ENCODE peak calls at places on chromosomes 16 and 17, in six cellular contexts. N is left ventricle myocardium inferior, V is IMR-90, S is neural progenitor cell, Z is A549, C is AG09319. E is an unnamed sample.

GRCh38 chr16:88681084-88681680 is 5.1 kb downstream of the SNAI3 start:
- DNase-seq in S (peak), N (no peak), C (no peak), Z (peak), V (no peak), E (no peak)

GRCh38 chr17:6303664-6304063 is 131.3 kb downstream of the AIPL1 start:
- DNase-seq in Z (peak), C (no peak), V (no peak), S (peak), N (peak), E (no peak)

GRCh38 chr16:31085873-31086628 is 2.7 kb downstream of the PRSS53 start:
- DNase-seq in N (no peak), C (no peak), S (no peak), V (no peak), Z (no peak), E (no peak)

GRCh38 chr17:40922239-40922638 is 15.2 kb downstream of the KRT23 start:
- DNase-seq in V (peak), Z (peak), C (peak), N (no peak), S (no peak), E (no peak)

GRCh38 chr16:73020409-73020884 is 27.5 kb downstream of the ZFHX3 start:
- DNase-seq in S (no peak), Z (peak), N (peak), C (peak), V (peak), E (no peak)

GRCh38 chr17:15284537-15284936 is 19.4 kb upstream of the PMP22 start:
- DNase-seq in S (no peak), V (no peak), N (no peak), C (no peak), Z (no peak), E (no peak)

GRCh38 chr16:27264151-27264550 is 4.4 kb downstream of the NSMCE1 start:
- DNase-seq in C (no peak), V (peak), N (no peak), Z (no peak), S (no peak), E (no peak)

GRCh38 chr17:4591529-4591928 is 7.2 kb downstream of the SMTNL2 start:
- DNase-seq in N (no peak), V (peak), C (no peak), S (no peak), Z (peak), E (no peak)

GRCh38 chr17:42655528-42655927 is 3.6 kb upstream of the TUBG2 start:
- DNase-seq in N (no peak), Z (no peak), V (peak), S (no peak), C (no peak), E (no peak)

GRCh38 chr17:16516594-16517018 is 24.6 kb upstream of the LRRC75A start:
- DNase-seq in S (peak), N (no peak), V (peak), C (no peak), Z (peak), E (peak)

GRCh38 chr17:44220211-44221071 is 966 bp upstream of the UBTF start:
- DNase-seq in N (peak), Z (peak), S (peak), V (peak), C (no peak), E (peak)
- TF ChIP-seq CTCF in N (no peak), Z (peak), S (no peak), V (no peak), C (no peak), E (no peak)

DNA sequence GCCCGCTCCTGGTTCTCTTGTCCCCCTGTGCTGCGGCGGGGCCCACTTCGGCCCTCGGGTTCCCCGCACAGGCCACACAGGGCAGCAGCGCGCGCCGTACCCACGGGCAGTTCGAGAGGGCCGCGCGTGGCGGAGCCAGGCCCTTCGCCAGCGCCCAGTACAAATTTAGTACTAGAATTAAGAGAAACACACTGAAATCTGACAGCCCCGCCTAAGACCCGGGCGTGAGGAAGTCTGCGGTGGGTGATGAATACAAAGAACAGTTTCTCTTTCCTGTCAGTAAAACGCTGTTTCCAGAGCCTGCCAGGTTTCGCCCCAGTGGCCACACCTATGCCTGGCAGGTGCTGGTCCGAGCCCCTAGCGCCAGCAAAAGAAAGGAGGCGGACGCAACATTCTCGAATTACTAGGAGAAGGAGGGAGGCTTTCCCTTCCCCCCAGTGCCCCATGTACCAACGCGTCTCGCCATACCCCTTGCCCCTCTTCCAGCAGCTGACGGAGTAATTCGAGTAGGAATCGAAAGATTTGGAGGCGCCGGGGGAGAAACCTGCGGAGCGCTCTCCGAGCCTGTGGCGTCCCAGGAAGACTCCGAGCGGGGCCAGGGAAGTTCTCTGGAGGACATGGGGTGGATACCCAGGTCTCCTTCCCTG is 591 bp upstream of the SLFN5 start:
- DNase-seq in Z (peak), C (no peak), S (peak), V (peak), N (peak), E (peak)
- TF ChIP-seq CTCF in Z (no peak), C (no peak), S (peak), V (no peak), N (peak), E (peak)

GRCh38 chr16:75401697-75402096 is 31.6 kb downstream of the CFDP1 start:
- DNase-seq in S (no peak), C (no peak), Z (no peak), N (no peak), V (no peak), E (no peak)

GRCh38 chr16:75402174-75402820 is 31.0 kb downstream of the CFDP1 start:
- DNase-seq in C (no peak), N (no peak), V (peak), S (no peak), Z (no peak), E (no peak)

GRCh38 chr16:75398333-75398732 is 35.0 kb downstream of the CFDP1 start:
- DNase-seq in S (no peak), N (no peak), V (no peak), Z (no peak), C (no peak), E (no peak)

GRCh38 chr16:75406943-75407342 is 26.4 kb downstream of the CFDP1 start:
- DNase-seq in Z (no peak), V (no peak), N (no peak), S (no peak), C (no peak), E (no peak)

DNA sequence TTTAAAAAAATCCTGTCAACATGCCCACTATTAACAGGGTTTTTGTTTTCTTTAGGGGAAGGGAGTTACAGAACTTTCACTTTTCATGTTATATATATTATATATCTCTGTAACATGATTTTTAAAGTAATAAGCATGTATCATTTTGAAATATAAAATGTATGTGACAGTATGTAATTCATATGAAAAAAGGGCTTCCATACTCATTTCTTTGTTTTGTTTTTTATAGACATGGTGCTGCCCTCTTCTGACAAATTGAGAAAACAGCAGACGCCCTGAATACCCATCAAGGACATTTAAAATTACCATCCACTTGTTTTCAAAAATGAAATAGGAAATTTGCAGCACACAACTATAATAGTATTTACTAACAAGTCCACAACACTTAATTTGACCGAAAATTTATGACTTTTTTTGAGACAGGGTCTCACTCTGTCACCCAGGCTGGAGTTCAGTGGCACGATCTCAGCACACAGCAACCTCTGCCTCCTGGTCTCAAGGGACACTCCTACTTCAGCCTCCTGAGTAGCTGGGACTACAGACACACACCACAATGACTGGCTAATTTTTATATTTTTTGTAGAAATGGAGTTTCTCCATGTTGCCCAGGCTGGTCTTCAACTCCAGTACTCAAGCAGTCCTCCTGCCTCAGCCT is 30.4 kb downstream of the CFDP1 start:
- DNase-seq in N (no peak), V (peak), S (peak), C (no peak), Z (peak), E (no peak)
- TF ChIP-seq CTCF in N (peak), V (peak), S (peak), C (peak), Z (peak), E (peak)

DNA sequence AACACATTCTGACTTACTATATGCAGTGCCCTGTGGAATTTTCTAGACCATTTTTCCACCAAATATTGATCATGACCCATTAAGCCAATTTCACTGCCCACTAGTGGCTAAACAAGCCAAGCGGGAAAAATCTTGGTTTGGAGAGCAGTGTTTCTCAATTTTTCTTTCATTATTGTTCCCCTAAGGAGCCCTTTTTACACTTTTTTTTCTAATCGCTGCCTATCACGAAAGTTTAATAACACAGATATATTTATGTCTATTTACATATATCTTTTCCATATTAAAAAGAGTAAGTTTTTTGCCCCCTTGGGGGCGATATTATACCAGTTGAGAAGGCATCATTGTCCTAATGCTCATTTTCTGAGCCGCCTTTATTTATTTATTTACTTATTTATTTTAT is 10.8 kb upstream of the TLCD3B start:
- DNase-seq in N (no peak), C (peak), Z (no peak), V (peak), S (no peak), E (no peak)
- TF ChIP-seq CTCF in N (peak), C (peak), Z (peak), V (peak), S (peak), E (peak)

GRCh38 chr16:10981697-10982216 is 37.4 kb downstream of the CLEC16A start:
- DNase-seq in N (no peak), S (no peak), C (no peak), V (no peak), Z (peak), E (peak)
- TF ChIP-seq CTCF in N (peak), S (peak), C (peak), V (peak), Z (peak), E (no peak)

DNA sequence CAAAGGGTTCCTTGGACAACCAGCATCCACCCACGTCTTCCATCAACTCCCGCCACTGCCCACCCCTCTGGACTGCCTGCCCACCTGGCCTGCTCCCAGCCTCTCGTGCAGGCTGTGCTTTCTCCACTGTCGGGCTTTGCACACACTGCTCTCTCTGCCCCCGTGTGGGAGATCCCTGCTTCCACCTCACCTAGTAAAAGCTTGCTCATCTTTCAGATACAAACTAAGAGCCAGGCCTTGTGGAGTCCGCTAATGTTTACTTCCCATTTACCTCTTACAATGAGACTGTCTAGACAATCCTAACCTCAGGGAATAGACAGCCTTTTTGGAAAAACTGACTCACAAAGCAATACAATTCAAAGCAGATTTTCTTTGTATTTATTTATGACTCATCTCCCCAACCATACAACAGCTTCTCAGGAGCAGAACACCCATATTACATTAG is 67.6 kb downstream of the USP31 start:
- DNase-seq in N (no peak), S (no peak), C (peak), Z (peak), V (peak), E (no peak)
- TF ChIP-seq CTCF in N (no peak), S (no peak), C (no peak), Z (peak), V (no peak), E (no peak)

GRCh38 chr17:74008196-74008595 is 195.3 kb upstream of the RPL38 start:
- DNase-seq in Z (peak), C (no peak), N (no peak), V (no peak), S (peak), E (no peak)
- TF ChIP-seq CTCF in Z (peak), C (no peak), N (peak), V (no peak), S (peak), E (peak)

DNA sequence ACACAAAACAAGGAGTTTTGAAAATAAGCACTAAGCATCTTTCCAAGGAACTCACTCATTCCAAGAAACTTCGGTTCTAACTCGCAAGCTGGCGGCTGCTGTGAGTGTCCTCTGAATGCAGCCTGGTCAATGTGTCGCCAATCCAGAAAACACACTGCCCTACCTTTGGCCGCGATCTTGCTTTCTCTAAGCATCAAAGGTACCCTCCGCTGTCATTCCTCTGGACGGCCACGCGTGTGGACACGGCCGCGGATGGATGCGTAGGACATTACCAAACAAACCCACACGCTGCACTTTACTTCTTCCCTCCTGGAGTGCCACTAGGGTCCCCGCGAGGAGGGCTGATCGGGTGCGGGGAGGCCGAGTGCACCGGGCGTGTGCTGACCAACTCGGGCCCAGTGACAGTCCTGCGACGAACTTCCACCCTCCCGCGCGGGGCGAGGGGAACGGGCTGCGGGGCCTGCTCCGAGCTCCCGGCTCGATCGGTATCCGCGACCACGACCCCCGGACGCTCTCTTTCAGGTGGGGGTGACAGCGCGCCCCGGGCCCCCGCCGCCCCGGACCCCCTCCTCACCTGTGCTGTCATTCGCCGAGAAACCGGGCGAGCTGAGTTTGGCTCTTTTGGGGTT is 1.1 kb downstream of the CREBBP start:
- DNase-seq in Z (no peak), N (peak), S (peak), C (no peak), V (no peak), E (peak)
- TF ChIP-seq CTCF in Z (no peak), N (no peak), S (no peak), C (no peak), V (no peak), E (no peak)

GRCh38 chr17:39702901-39703893 is 3.3 kb downstream of the ERBB2 start:
- DNase-seq in V (peak), S (peak), Z (peak), N (no peak), C (no peak), E (no peak)
- TF ChIP-seq CTCF in V (no peak), S (no peak), Z (no peak), N (no peak), C (no peak), E (no peak)

GRCh38 chr17:17783121-17783824 is 53.5 kb downstream of the SREBF1 start:
- DNase-seq in Z (no peak), N (peak), S (peak), V (no peak), C (no peak), E (peak)
- TF ChIP-seq CTCF in Z (no peak), N (peak), S (peak), V (no peak), C (no peak), E (peak)

E was measured in glutamatergic neuron.